ENCODE peak calls at places on chromosomes 16 and 17, in eight cellular contexts. V is neural progenitor cell, J is heart left ventricle, I is HCT116, O is DND-41, C is fibroblast of lung, A is brain microvascular endothelial cell, W is Peyer's patch. P is an unnamed sample.

GRCh38 chr16:87074635-87075318 is 242.4 kb downstream of the C16orf95 start:
- DNase-seq in V (peak; percentile 55), J (no peak), I (no peak), O (no peak), C (no peak), A (no peak), W (peak; percentile 63), P (no peak)

GRCh38 chr17:75759457-75759856 is 5.5 kb downstream of the GALK1 start:
- DNase-seq in V (no peak), J (no peak), I (no peak), O (no peak), C (no peak), A (no peak), W (no peak), P (no peak)

GRCh38 chr16:66569131-66569530 is 2.9 kb downstream of the CMTM1 start:
- DNase-seq in V (no peak), J (no peak), I (no peak), O (no peak), C (peak; percentile 72), A (peak; percentile 23), W (no peak), P (no peak)

GRCh38 chr17:30584810-30585209 is 107.6 kb downstream of the GOSR1 start:
- DNase-seq in V (no peak), J (no peak), I (no peak), O (no peak), C (no peak), A (no peak), W (no peak), P (no peak)

GRCh38 chr16:47310792-47311211 is 150.1 kb downstream of the ITFG1 start:
- DNase-seq in V (no peak), J (no peak), I (no peak), O (no peak), C (no peak), A (no peak), W (no peak), P (no peak)

GRCh38 chr16:22813223-22813945 is 578 bp upstream of the HS3ST2 start:
- DNase-seq in V (peak; percentile 94), J (peak; percentile 50), I (no peak), O (peak; percentile 34), C (peak; percentile 2), A (no peak), W (peak; percentile 47), P (peak; percentile 31)

GRCh38 chr17:61410100-61410551 is 10.5 kb downstream of the TBX2 start:
- DNase-seq in V (no peak), J (no peak), I (no peak), O (no peak), C (no peak), A (no peak), W (peak; percentile 43), P (no peak)

GRCh38 chr17:27609606-27610303 is 21.2 kb upstream of the LGALS9 start:
- DNase-seq in V (peak; percentile 42), J (peak; percentile 29), I (no peak), O (peak; percentile 46), C (peak; percentile 31), A (no peak), W (peak; percentile 61), P (no peak)

GRCh38 chr16:83733301-83733700 is 74.5 kb upstream of the HSBP1 start:
- DNase-seq in V (no peak), J (no peak), I (no peak), O (peak; percentile 56), C (peak; percentile 7), A (no peak), W (no peak), P (no peak)

GRCh38 chr17:40485851-40486512 is 15.4 kb downstream of the TNS4 start:
- DNase-seq in V (no peak), J (no peak), I (peak; percentile 88), O (peak; percentile 81), C (peak; percentile 99), A (peak; percentile 99), W (peak; percentile 65), P (no peak)

GRCh38 chr16:54503011-54503410 is 216.4 kb upstream of the IRX3 start:
- DNase-seq in V (no peak), J (peak; percentile 76), I (no peak), O (no peak), C (peak; percentile 21), A (no peak), W (no peak), P (peak; percentile 75)

GRCh38 chr16:88284626-88285513 is 97.9 kb upstream of the ZNF469 start:
- DNase-seq in V (no peak), J (no peak), I (no peak), O (no peak), C (no peak), A (no peak), W (no peak), P (no peak)

GRCh38 chr16:19809693-19810092 is 75.0 kb downstream of the GPRC5B start:
- DNase-seq in V (no peak), J (no peak), I (no peak), O (no peak), C (no peak), A (no peak), W (no peak), P (no peak)

GRCh38 chr17:56608941-56609340 is 15.4 kb downstream of the NOG start:
- DNase-seq in V (no peak), J (no peak), I (no peak), O (no peak), C (no peak), A (no peak), W (no peak), P (no peak)

GRCh38 chr17:47224971-47225370 is 15.8 kb downstream of the MYL4 start:
- DNase-seq in V (no peak), J (no peak), I (no peak), O (no peak), C (no peak), A (no peak), W (no peak), P (no peak)

GRCh38 chr17:80029235-80029974 is 6.3 kb downstream of the TBC1D16 start:
- DNase-seq in V (no peak), J (peak; percentile 81), I (no peak), O (peak; percentile 45), C (peak; percentile 95), A (peak; percentile 47), W (peak; percentile 77), P (peak; percentile 79)

GRCh38 chr17:41377546-41377945 is 4.6 kb downstream of the KRT34 start:
- DNase-seq in V (no peak), J (no peak), I (no peak), O (no peak), C (no peak), A (no peak), W (no peak), P (no peak)

GRCh38 chr16:68792465-68793324 is 50.6 kb upstream of the TANGO6 start:
- DNase-seq in V (no peak), J (no peak), I (no peak), O (no peak), C (peak; percentile 66), A (peak; percentile 58), W (peak; percentile 73), P (no peak)
- H3K27ac ChIP-seq in V (no peak overlapping the region), J (no peak overlapping the region), I (no peak overlapping the region), O (no peak overlapping the region), C (no peak overlapping the region), A (no peak overlapping the region), W (no peak overlapping the region), P (no peak overlapping the region)

DNA sequence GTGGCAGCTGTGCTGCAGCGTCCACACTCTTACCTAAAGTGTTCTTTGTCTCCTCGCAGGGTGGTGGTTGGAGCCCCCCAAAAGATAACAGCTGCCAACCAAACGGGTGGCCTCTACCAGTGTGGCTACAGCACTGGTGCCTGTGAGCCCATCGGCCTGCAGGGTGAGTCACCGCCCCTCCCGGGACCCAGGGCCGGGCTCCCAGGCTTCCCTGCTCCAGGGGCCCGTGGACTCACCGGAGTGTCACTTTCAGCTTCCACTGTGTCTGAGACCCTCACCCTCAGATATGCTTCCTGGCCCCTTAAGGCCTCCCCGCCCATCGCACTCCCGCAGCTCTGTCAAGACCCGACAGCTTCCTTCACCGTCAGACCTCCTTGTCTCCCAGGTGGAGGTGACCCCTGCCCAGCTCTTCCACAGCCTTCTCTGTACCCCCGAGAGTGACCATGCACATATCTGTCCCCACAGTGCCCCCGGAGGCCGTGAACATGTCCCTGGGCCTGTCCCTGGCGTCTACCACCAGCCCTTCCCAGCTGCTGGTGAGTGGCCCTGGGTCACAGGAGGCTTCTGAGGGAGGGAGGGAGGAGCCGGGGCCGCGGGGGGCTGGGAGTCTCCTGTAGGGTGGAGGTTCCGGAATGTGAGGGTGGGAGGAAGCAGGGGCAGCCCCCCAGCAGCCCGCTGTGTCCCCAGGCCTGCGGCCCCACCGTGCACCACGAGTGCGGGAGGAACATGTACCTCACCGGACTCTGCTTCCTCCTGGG is 1.8 kb downstream of the ITGAX start:
- DNase-seq in V (peak; percentile 23), J (no peak), I (no peak), O (no peak), C (no peak), A (no peak), W (peak; percentile 46), P (no peak)
- TF ChIP-seq CTCF in V (peak; percentile 17), J (no peak), I (no peak), O (peak; percentile 14), C (no peak), A (no peak), W (no peak), P (no peak)

GRCh38 chr17:6596941-6597340 is 40.6 kb upstream of the PITPNM3 start:
- DNase-seq in V (no peak), J (no peak), I (no peak), O (no peak), C (no peak), A (no peak), W (no peak), P (no peak)
- H3K27ac ChIP-seq in V (no peak overlapping the region), J (no peak overlapping the region), I (no peak overlapping the region), O (no peak overlapping the region), C (no peak overlapping the region), A (no peak overlapping the region), W (no peak overlapping the region), P (no peak overlapping the region)

GRCh38 chr17:13302983-13303382 is 285.2 kb upstream of the ELAC2 start:
- DNase-seq in V (no peak), J (no peak), I (no peak), O (no peak), C (no peak), A (no peak), W (no peak), P (no peak)

GRCh38 chr17:13310858-13311257 is 290.9 kb downstream of the HS3ST3A1 start:
- DNase-seq in V (no peak), J (no peak), I (no peak), O (no peak), C (no peak), A (no peak), W (no peak), P (no peak)

GRCh38 chr17:13311301-13311700 is 290.4 kb downstream of the HS3ST3A1 start:
- DNase-seq in V (no peak), J (no peak), I (no peak), O (no peak), C (peak; percentile 78), A (no peak), W (no peak), P (no peak)

DNA sequence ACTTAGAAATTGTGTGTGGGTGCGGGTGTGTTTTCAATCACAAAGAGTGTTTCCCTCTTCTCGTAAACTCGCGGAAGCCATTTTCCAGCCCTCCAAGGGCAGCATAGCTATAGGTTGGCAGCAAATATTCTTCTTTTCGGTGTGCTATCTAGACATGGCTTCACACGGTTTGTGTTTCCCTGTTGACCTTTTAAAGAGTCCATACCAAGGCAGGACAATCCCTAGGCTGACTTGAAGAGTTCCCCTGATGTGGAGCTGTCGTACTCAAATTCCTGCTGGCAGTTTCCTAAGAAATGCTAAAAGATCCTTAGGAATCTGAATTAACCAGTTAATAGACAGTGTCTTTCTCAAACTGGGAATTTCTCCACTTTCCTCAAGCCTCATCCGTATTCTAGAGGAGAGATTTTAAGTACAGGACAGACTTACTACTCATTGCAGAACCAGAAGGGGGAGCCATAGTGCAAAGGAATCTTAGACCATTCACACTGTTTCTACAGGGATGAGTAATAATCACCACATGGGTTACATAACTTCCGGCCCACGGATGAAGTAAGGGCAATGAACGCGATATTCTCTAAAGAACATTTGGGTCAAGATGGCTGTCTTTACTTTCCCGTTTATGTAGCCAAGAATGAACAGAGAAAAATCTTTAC is 288.6 kb upstream of the ELAC2 start:
- DNase-seq in V (peak; percentile 75), J (peak; percentile 8), I (peak; percentile 81), O (peak; percentile 5), C (peak; percentile 88), A (peak; percentile 72), W (no peak), P (no peak)
- TF ChIP-seq CTCF in V (peak; percentile 85), J (peak; percentile 47), I (peak; percentile 29), O (peak; percentile 49), C (peak; percentile 52), A (peak; percentile 67), W (peak; percentile 29), P (no peak)

P was measured in heart right ventricle.